ENCODE peak calls at places on chromosomes 3 and 15, in four cellular contexts. One of them, this sample, is unnamed.

GRCh38 chr3:40608091-40608490 is 83.3 kb downstream of the ZNF621 start:
- DNase-seq in SJSA1: no peak
- DNase-seq in ovary: no peak
- DNase-seq in tibial nerve: no peak
- DNase-seq in this sample: no peak

GRCh38 chr15:43187544-43188155 is 2.4 kb downstream of the CCNDBP1 start:
- DNase-seq in SJSA1: no peak
- DNase-seq in ovary: no peak
- DNase-seq in tibial nerve: no peak
- DNase-seq in this sample: no peak

GRCh38 chr3:2880357-2880756 is 229.8 kb downstream of the IL5RA start:
- DNase-seq in SJSA1: no peak
- DNase-seq in ovary: no peak
- DNase-seq in tibial nerve: no peak
- DNase-seq in this sample: no peak

GRCh38 chr3:8589880-8590556 is 54.6 kb downstream of the SSUH2 start:
- DNase-seq in SJSA1: no peak
- DNase-seq in ovary: no peak
- DNase-seq in tibial nerve: no peak
- DNase-seq in this sample: no peak

GRCh38 chr3:140863481-140864084 is 78.1 kb upstream of the SLC25A36 start:
- DNase-seq in SJSA1: peak; percentile 51
- DNase-seq in ovary: peak; percentile 82
- DNase-seq in tibial nerve: peak; percentile 27
- DNase-seq in this sample: peak; percentile 24

GRCh38 chr15:32677238-32677750 is 35.8 kb downstream of the SCG5 start:
- DNase-seq in SJSA1: no peak
- DNase-seq in ovary: no peak
- DNase-seq in tibial nerve: no peak
- DNase-seq in this sample: no peak

GRCh38 chr3:31452495-31453106 is 80.1 kb upstream of the STT3B start:
- DNase-seq in SJSA1: no peak
- DNase-seq in ovary: no peak
- DNase-seq in tibial nerve: no peak
- DNase-seq in this sample: no peak

GRCh38 chr3:71680588-71680987 is 44.6 kb downstream of the EIF4E3 start:
- DNase-seq in SJSA1: no peak
- DNase-seq in ovary: no peak
- DNase-seq in tibial nerve: no peak
- DNase-seq in this sample: no peak

GRCh38 chr3:22451501-22451900 is 700.5 kb upstream of the ZNF385D start:
- DNase-seq in SJSA1: no peak
- DNase-seq in ovary: no peak
- DNase-seq in tibial nerve: no peak
- DNase-seq in this sample: no peak

GRCh38 chr3:172813462-172813861 is 62.9 kb downstream of the ECT2 start:
- DNase-seq in SJSA1: no peak
- DNase-seq in ovary: no peak
- DNase-seq in tibial nerve: no peak
- DNase-seq in this sample: no peak

GRCh38 chr3:192929146-192929545 is 11.5 kb upstream of the MB21D2 start:
- DNase-seq in SJSA1: no peak
- DNase-seq in ovary: no peak
- DNase-seq in tibial nerve: no peak
- DNase-seq in this sample: no peak

GRCh38 chr3:9878700-9879099 is 1.4 kb downstream of the CIDEC start:
- DNase-seq in SJSA1: no peak
- DNase-seq in ovary: no peak
- DNase-seq in tibial nerve: no peak
- DNase-seq in this sample: no peak

GRCh38 chr3:11238057-11238456 is 34.1 kb upstream of the ATG7 start:
- DNase-seq in SJSA1: peak; percentile 46
- DNase-seq in ovary: no peak
- DNase-seq in tibial nerve: no peak
- DNase-seq in this sample: no peak

GRCh38 chr3:194537732-194538247 is 51.0 kb upstream of the ATP13A3 start:
- DNase-seq in SJSA1: peak; percentile 55
- DNase-seq in ovary: no peak
- DNase-seq in tibial nerve: no peak
- DNase-seq in this sample: no peak

GRCh38 chr3:163915279-163915678 is 1163.0 kb downstream of the SI start:
- DNase-seq in SJSA1: no peak
- DNase-seq in ovary: no peak
- DNase-seq in tibial nerve: no peak
- DNase-seq in this sample: no peak

GRCh38 chr15:39426552-39427532 is 154.0 kb upstream of the THBS1 start:
- DNase-seq in SJSA1: peak; percentile 89
- DNase-seq in ovary: peak; percentile 17
- DNase-seq in tibial nerve: peak; percentile 25
- DNase-seq in this sample: no peak

GRCh38 chr3:120645083-120645800 is 36.8 kb downstream of the HGD start:
- DNase-seq in SJSA1: no peak
- DNase-seq in ovary: no peak
- DNase-seq in tibial nerve: no peak
- DNase-seq in this sample: no peak

GRCh38 chr3:184874709-184875644 is 63.0 kb downstream of the VPS8 start:
- DNase-seq in SJSA1: no peak
- DNase-seq in ovary: no peak
- DNase-seq in tibial nerve: no peak
- DNase-seq in this sample: no peak

GRCh38 chr15:51097553-51098330 is 3.0 kb upstream of the TNFAIP8L3 start:
- DNase-seq in SJSA1: no peak
- DNase-seq in ovary: no peak
- DNase-seq in tibial nerve: no peak
- DNase-seq in this sample: no peak

GRCh38 chr15:50262533-50262932 is 3.0 kb downstream of the HDC start:
- DNase-seq in SJSA1: no peak
- DNase-seq in ovary: no peak
- DNase-seq in tibial nerve: no peak
- DNase-seq in this sample: no peak

GRCh38 chr15:101458158-101458895 is 31.2 kb downstream of the PCSK6 start:
- DNase-seq in SJSA1: no peak
- DNase-seq in ovary: no peak
- DNase-seq in tibial nerve: no peak
- DNase-seq in this sample: no peak

GRCh38 chr3:150309557-150309956 is 98.5 kb upstream of the TSC22D2 start:
- DNase-seq in SJSA1: no peak
- DNase-seq in ovary: no peak
- DNase-seq in tibial nerve: no peak
- DNase-seq in this sample: no peak

GRCh38 chr15:70853270-70853854 is 595 bp downstream of the LARP6 start:
- DNase-seq in SJSA1: peak; percentile 63
- DNase-seq in ovary: peak; percentile 64
- DNase-seq in tibial nerve: no peak
- DNase-seq in this sample: no peak

GRCh38 chr3:182722938-182723337 is 70.4 kb upstream of the ATP11B start:
- DNase-seq in SJSA1: no peak
- DNase-seq in ovary: no peak
- DNase-seq in tibial nerve: no peak
- DNase-seq in this sample: no peak
- H3K27ac ChIP-seq in SJSA1: no peak overlapping the region
- H3K27ac ChIP-seq in ovary: no peak overlapping the region
- H3K27ac ChIP-seq in tibial nerve: no peak overlapping the region
- H3K27ac ChIP-seq in this sample: no peak overlapping the region

GRCh38 chr3:128084675-128085021 is 32.4 kb downstream of the SEC61A1 start:
- DNase-seq in SJSA1: no peak
- DNase-seq in ovary: no peak
- DNase-seq in tibial nerve: no peak
- DNase-seq in this sample: no peak
- H3K27ac ChIP-seq in SJSA1: no peak overlapping the region
- H3K27ac ChIP-seq in ovary: peak overlapping the region; percentile 22
- H3K27ac ChIP-seq in tibial nerve: no peak overlapping the region
- H3K27ac ChIP-seq in this sample: no peak overlapping the region

GRCh38 chr15:63482874-63483323 is 21.5 kb upstream of the USP3 start:
- DNase-seq in SJSA1: no peak
- DNase-seq in ovary: no peak
- DNase-seq in tibial nerve: no peak
- DNase-seq in this sample: no peak

GRCh38 chr15:63487076-63487757 is 17.2 kb upstream of the USP3 start:
- DNase-seq in SJSA1: peak; percentile 73
- DNase-seq in ovary: peak; percentile 90
- DNase-seq in tibial nerve: peak; percentile 81
- DNase-seq in this sample: peak; percentile 73

GRCh38 chr15:63481105-63481810 is 23.1 kb upstream of the USP3 start:
- DNase-seq in SJSA1: no peak
- DNase-seq in ovary: no peak
- DNase-seq in tibial nerve: no peak
- DNase-seq in this sample: no peak

GRCh38 chr15:63483521-63484371 is 20.6 kb upstream of the USP3 start:
- DNase-seq in SJSA1: peak; percentile 61
- DNase-seq in ovary: no peak
- DNase-seq in tibial nerve: no peak
- DNase-seq in this sample: no peak

DNA sequence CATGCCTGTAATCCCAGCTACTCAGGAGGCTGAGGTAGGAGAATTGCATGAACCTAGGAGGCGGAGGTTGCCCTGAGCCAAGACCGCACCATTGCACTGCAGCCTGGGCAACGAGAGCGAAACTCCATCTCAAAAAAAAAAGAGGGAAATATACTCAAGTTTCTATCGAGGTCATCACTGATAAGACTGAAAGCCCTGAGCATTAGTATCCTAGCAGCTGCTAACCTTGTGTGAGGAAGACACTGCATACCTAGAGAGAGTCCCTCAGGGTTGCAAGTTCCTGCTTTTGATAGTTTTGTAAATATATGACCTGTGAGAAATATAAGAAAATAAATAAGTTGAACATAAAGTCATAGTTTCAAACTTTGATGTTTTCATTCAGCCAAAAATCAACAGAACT is 20.0 kb upstream of the USP3 start:
- DNase-seq in SJSA1: no peak
- DNase-seq in ovary: no peak
- DNase-seq in tibial nerve: no peak
- DNase-seq in this sample: no peak
- H3K27ac ChIP-seq in SJSA1: peak overlapping the region; percentile 80
- H3K27ac ChIP-seq in ovary: no peak overlapping the region
- H3K27ac ChIP-seq in tibial nerve: no peak overlapping the region
- H3K27ac ChIP-seq in this sample: no peak overlapping the region

DNA sequence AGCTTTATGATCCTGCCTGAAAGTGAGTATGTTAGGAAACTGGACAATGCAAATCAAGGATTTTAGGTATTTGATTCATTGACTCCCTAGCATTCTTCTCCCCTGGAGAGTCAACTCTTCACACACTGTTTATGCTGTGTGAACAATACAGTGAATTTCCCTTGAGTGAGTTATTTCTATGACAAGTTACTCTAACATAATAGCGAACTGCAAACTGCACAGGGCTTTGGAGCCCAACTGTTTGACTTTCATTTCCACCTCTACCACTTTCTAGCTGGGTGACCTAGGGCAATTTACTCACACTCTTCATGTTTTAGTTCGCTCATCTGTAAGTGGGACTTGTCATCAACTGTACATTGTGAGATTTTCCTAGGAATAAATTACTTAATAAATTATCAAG is 96.0 kb upstream of the PHLDB2 start:
- DNase-seq in SJSA1: no peak
- DNase-seq in ovary: no peak
- DNase-seq in tibial nerve: no peak
- DNase-seq in this sample: no peak
- H3K27ac ChIP-seq in SJSA1: peak overlapping the region; percentile 23
- H3K27ac ChIP-seq in ovary: no peak overlapping the region
- H3K27ac ChIP-seq in tibial nerve: peak overlapping the region; percentile 23
- H3K27ac ChIP-seq in this sample: no peak overlapping the region

GRCh38 chr3:132394334-132394733 is 23.0 kb upstream of the DNAJC13 start:
- DNase-seq in SJSA1: no peak
- DNase-seq in ovary: no peak
- DNase-seq in tibial nerve: no peak
- DNase-seq in this sample: no peak
- H3K27ac ChIP-seq in SJSA1: no peak overlapping the region
- H3K27ac ChIP-seq in ovary: no peak overlapping the region
- H3K27ac ChIP-seq in tibial nerve: no peak overlapping the region
- H3K27ac ChIP-seq in this sample: no peak overlapping the region

DNA sequence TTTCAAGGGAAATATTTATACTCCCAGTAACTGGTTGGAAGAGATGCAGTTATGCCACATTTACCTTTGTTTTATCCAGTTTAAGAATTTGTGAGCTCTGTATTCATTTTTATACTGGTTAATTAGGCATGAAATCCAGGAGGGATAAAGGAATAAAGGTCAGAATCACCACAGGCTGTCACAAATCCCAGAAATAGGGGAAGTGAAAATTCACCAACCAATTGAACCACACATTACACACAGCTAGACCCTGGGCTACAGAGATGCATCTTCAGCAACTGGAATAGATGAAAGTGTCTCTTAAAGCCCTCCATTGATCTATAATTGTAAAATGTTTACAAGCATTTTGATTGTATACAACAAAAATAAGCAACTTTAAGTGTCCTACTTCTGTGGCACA is 18.5 kb downstream of the SERPINI1 start:
- DNase-seq in SJSA1: no peak
- DNase-seq in ovary: no peak
- DNase-seq in tibial nerve: no peak
- DNase-seq in this sample: no peak
- H3K27ac ChIP-seq in SJSA1: no peak overlapping the region
- H3K27ac ChIP-seq in ovary: no peak overlapping the region
- H3K27ac ChIP-seq in tibial nerve: no peak overlapping the region
- H3K27ac ChIP-seq in this sample: no peak overlapping the region

GRCh38 chr3:105459566-105460290 is 93.0 kb downstream of the ALCAM start:
- DNase-seq in SJSA1: no peak
- DNase-seq in ovary: no peak
- DNase-seq in tibial nerve: no peak
- DNase-seq in this sample: no peak

GRCh38 chr3:105458518-105459215 is 92.0 kb downstream of the ALCAM start:
- DNase-seq in SJSA1: no peak
- DNase-seq in ovary: no peak
- DNase-seq in tibial nerve: no peak
- DNase-seq in this sample: no peak

DNA sequence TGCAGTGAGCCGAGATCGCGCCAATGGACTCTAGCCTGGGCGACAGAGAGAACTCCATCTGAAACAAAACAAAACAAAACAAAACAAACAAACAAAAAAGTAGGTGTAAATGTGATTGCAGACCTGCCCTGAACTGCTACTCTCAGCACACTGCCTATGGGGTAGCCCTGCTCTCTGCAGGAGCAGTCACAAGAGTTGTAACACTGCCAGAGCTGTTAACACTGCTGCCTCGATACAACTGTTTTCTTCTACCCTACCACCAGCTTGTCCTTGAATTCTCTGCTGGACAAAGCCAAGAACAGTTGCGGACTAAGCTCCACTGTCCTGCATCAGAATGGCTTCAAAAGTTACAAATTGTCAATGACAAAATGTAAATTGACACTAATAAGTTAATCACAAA is 89.3 kb downstream of the ALCAM start:
- DNase-seq in SJSA1: no peak
- DNase-seq in ovary: no peak
- DNase-seq in tibial nerve: no peak
- DNase-seq in this sample: no peak
- H3K27ac ChIP-seq in SJSA1: no peak overlapping the region
- H3K27ac ChIP-seq in ovary: no peak overlapping the region
- H3K27ac ChIP-seq in tibial nerve: no peak overlapping the region
- H3K27ac ChIP-seq in this sample: peak overlapping the region; percentile 54

GRCh38 chr3:52301042-52301441 is 13.4 kb downstream of the GLYCTK start:
- DNase-seq in SJSA1: no peak
- DNase-seq in ovary: no peak
- DNase-seq in tibial nerve: no peak
- DNase-seq in this sample: no peak
- H3K27ac ChIP-seq in SJSA1: peak overlapping the region; percentile 64
- H3K27ac ChIP-seq in ovary: no peak overlapping the region
- H3K27ac ChIP-seq in tibial nerve: no peak overlapping the region
- H3K27ac ChIP-seq in this sample: no peak overlapping the region

This sample was measured in substantia nigra.